ENCODE peak calls at places on chromosomes 12 and 14, in ten cellular contexts. L, E, O, B, U, T, C, Q, M and V are unnamed samples.

GRCh38 chr14:96049932-96050331 is 10.8 kb downstream of the C14orf132 start:
- DNase-seq in L (no peak), E (no peak), O (no peak), B (no peak), U (no peak), T (no peak), C (no peak), Q (peak; percentile 29), M (no peak), V (no peak)

GRCh38 chr12:12172106-12172511 is 94.7 kb downstream of the LRP6 start:
- DNase-seq in L (no peak), E (no peak), O (no peak), B (peak; percentile 83), U (no peak), T (no peak), C (no peak), Q (peak; percentile 63), M (no peak), V (peak; percentile 15)

GRCh38 chr12:2797721-2798418 is 3.1 kb downstream of the FKBP4 start:
- DNase-seq in L (peak; percentile 69), E (no peak), O (peak; percentile 57), B (no peak), U (no peak), T (no peak), C (no peak), Q (no peak), M (no peak), V (no peak)

GRCh38 chr12:106271575-106272505 is 24.0 kb upstream of the CKAP4 start:
- DNase-seq in L (no peak), E (no peak), O (peak; percentile 60), B (peak; percentile 34), U (no peak), T (no peak), C (no peak), Q (no peak), M (no peak), V (no peak)

GRCh38 chr12:124675881-124676688 is 108.7 kb upstream of the NCOR2 start:
- DNase-seq in L (peak; percentile 51), E (no peak), O (no peak), B (no peak), U (peak; percentile 94), T (no peak), C (no peak), Q (peak; percentile 63), M (no peak), V (no peak)

GRCh38 chr14:69715725-69716482 is 51.0 kb upstream of the SRSF5 start:
- DNase-seq in L (peak; percentile 44), E (no peak), O (no peak), B (peak; percentile 93), U (peak; percentile 75), T (peak; percentile 63), C (no peak), Q (peak; percentile 79), M (peak; percentile 60), V (peak; percentile 89)

GRCh38 chr14:105993814-105994213 is 467.4 kb downstream of the TMEM121 start:
- DNase-seq in L (no peak), E (no peak), O (no peak), B (no peak), U (no peak), T (no peak), C (no peak), Q (no peak), M (no peak), V (no peak)

GRCh38 chr14:58107947-58108552 is 44.0 kb downstream of the ARMH4 start:
- DNase-seq in L (no peak), E (no peak), O (no peak), B (peak; percentile 32), U (no peak), T (peak; percentile 46), C (no peak), Q (peak; percentile 88), M (no peak), V (peak; percentile 42)

GRCh38 chr12:5945071-5946008 is at the start of gene ANO2:
- DNase-seq in L (peak; percentile 27), E (no peak), O (no peak), B (no peak), U (peak; percentile 77), T (no peak), C (no peak), Q (no peak), M (no peak), V (no peak)

GRCh38 chr12:59086124-59086523 is 165.8 kb upstream of the LRIG3 start:
- DNase-seq in L (no peak), E (no peak), O (no peak), B (no peak), U (no peak), T (no peak), C (no peak), Q (no peak), M (no peak), V (no peak)

GRCh38 chr14:36426836-36427235 is 93.2 kb downstream of the NKX2-1 start:
- DNase-seq in L (no peak), E (no peak), O (no peak), B (no peak), U (no peak), T (no peak), C (no peak), Q (no peak), M (no peak), V (no peak)

GRCh38 chr14:24883571-24883970 is 166.4 kb downstream of the STXBP6 start:
- DNase-seq in L (no peak), E (no peak), O (no peak), B (no peak), U (no peak), T (no peak), C (no peak), Q (no peak), M (no peak), V (no peak)

GRCh38 chr14:36591482-36591881 is 9.1 kb upstream of the NKX2-8 start:
- DNase-seq in L (no peak), E (no peak), O (no peak), B (no peak), U (no peak), T (no peak), C (no peak), Q (no peak), M (no peak), V (no peak)

GRCh38 chr12:120292661-120293531 is at the start of gene RNU4-1:
- DNase-seq in L (peak; percentile 29), E (peak; percentile 77), O (peak; percentile 86), B (peak; percentile 99), U (no peak), T (peak; percentile 95), C (no peak), Q (peak; percentile 94), M (peak; percentile 24), V (peak; percentile 65)

GRCh38 chr14:65238456-65238855 is 136.1 kb upstream of the MAX start:
- DNase-seq in L (no peak), E (no peak), O (no peak), B (peak; percentile 78), U (no peak), T (peak; percentile 66), C (no peak), Q (peak; percentile 87), M (no peak), V (no peak)

GRCh38 chr12:19778111-19778688 is 338.9 kb downstream of the AEBP2 start:
- DNase-seq in L (no peak), E (no peak), O (no peak), B (no peak), U (no peak), T (no peak), C (no peak), Q (peak; percentile 34), M (no peak), V (no peak)
- TF ChIP-seq CTCF in L (no peak), E (no peak), O (no peak), B (no peak), U (no peak), T (no peak), C (no peak), Q (no peak), M (no peak), V (no peak)

GRCh38 chr14:44893535-44893934 is 68.2 kb downstream of the KLHL28 start:
- DNase-seq in L (no peak), E (no peak), O (no peak), B (no peak), U (no peak), T (no peak), C (no peak), Q (no peak), M (no peak), V (no peak)

GRCh38 chr14:44897844-44898151 is 63.9 kb downstream of the KLHL28 start:
- DNase-seq in L (no peak), E (no peak), O (no peak), B (no peak), U (no peak), T (no peak), C (no peak), Q (peak; percentile 54), M (no peak), V (no peak)

GRCh38 chr14:44897041-44897843 is 64.5 kb downstream of the KLHL28 start:
- DNase-seq in L (peak; percentile 98), E (peak; percentile 98), O (peak; percentile 99), B (peak; percentile 93), U (peak; percentile 99), T (peak; percentile 91), C (peak; percentile 97), Q (peak; percentile 97), M (peak; percentile 98), V (peak; percentile 98)

GRCh38 chr14:44896275-44897040 is 65.3 kb downstream of the KLHL28 start:
- DNase-seq in L (no peak), E (no peak), O (no peak), B (no peak), U (no peak), T (no peak), C (no peak), Q (no peak), M (no peak), V (no peak)

GRCh38 chr14:44895716-44896115 is 66.0 kb downstream of the KLHL28 start:
- DNase-seq in L (no peak), E (no peak), O (no peak), B (peak; percentile 48), U (no peak), T (peak; percentile 42), C (no peak), Q (peak; percentile 35), M (no peak), V (peak; percentile 9)
- H3K27ac ChIP-seq in L (no peak overlapping the region), E (no peak overlapping the region), O (no peak overlapping the region), B (no peak overlapping the region), U (no peak overlapping the region), T (no peak overlapping the region), C (no peak overlapping the region), Q (peak overlapping the region; percentile 72), M (peak overlapping the region; percentile 97), V (no peak overlapping the region)

GRCh38 chr12:45216983-45217485 is 1.1 kb downstream of the ANO6 start:
- DNase-seq in L (no peak), E (no peak), O (no peak), B (no peak), U (no peak), T (no peak), C (no peak), Q (no peak), M (no peak), V (no peak)
- TF ChIP-seq CTCF in L (no peak), E (no peak), O (no peak), B (no peak), U (no peak), T (no peak), C (no peak), Q (no peak), M (no peak), V (no peak)

DNA sequence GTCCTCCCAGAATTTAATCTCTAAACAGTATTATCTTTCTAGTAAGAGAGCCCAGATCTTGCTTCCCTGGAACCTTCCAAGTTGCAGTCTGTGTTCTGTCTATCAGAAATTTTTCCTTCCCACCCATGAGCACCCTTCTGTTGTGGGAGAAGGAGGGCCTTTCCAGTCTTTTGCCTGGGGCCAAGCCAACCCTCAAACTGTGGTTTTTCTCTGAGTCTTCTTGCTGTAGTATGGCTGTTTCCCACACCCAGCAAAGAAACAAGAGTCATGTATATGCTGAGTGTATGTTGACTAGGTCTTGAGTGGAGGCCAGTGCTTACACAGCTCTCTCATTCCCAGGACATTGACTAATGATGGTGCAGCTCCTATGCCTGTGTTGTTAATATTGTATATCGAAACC is 104.5 kb downstream of the TGFB3 start:
- DNase-seq in L (no peak), E (no peak), O (no peak), B (peak; percentile 96), U (no peak), T (peak; percentile 72), C (no peak), Q (peak; percentile 98), M (no peak), V (no peak)
- H3K27ac ChIP-seq in L (peak overlapping the region; percentile 54), E (no peak overlapping the region), O (no peak overlapping the region), B (peak overlapping the region; percentile 63), U (no peak overlapping the region), T (peak overlapping the region; percentile 23), C (peak overlapping the region; percentile 26), Q (no peak overlapping the region), M (no peak overlapping the region), V (no peak overlapping the region)